ENCODE peak calls at places on chromosomes 13 and 19, in four cellular contexts. K, R, T and H are unnamed samples.
A peak's percentile ranks its signal among the peaks of the same experiment; 100 is the strongest.

GRCh38 chr13:99104396-99104795 is 96.3 kb upstream of the UBAC2 start:
- DNase-seq in K (no peak), T (no peak), R (no peak), H (no peak)

GRCh38 chr13:76879876-76880270 is 6.3 kb downstream of the KCTD12 start:
- DNase-seq in T (no peak), K (no peak), R (no peak), H (no peak)

GRCh38 chr19:4969772-4970531 is 1.0 kb downstream of the KDM4B start:
- DNase-seq in T (peak; percentile 30), K (no peak), R (no peak), H (peak; percentile 54)

GRCh38 chr19:38057954-38058690 is 151.1 kb downstream of the SIPA1L3 start:
- DNase-seq in K (no peak), R (no peak), T (no peak), H (peak; percentile 48)

GRCh38 chr13:72726721-72727416 is 560 bp downstream of the MZT1 start:
- DNase-seq in K (peak; percentile 39), R (peak; percentile 21), T (peak; percentile 10), H (peak; percentile 9)

GRCh38 chr13:111505175-111505777 is 184.8 kb downstream of the TEX29 start:
- DNase-seq in T (no peak), K (no peak), R (no peak), H (no peak)

GRCh38 chr19:42199440-42200115 is 17.9 kb downstream of the DEDD2 start:
- DNase-seq in K (peak; percentile 85), T (no peak), R (peak; percentile 26), H (peak; percentile 84)

GRCh38 chr13:66365101-66365500 is 865.0 kb downstream of the PCDH9 start:
- DNase-seq in R (no peak), T (no peak), K (no peak), H (no peak)

GRCh38 chr13:95568131-95568530 is 15.6 kb downstream of the CLDN10 start:
- DNase-seq in K (no peak), T (peak; percentile 17), R (no peak), H (no peak)

GRCh38 chr19:4639531-4640246 is 373 bp downstream of the TNFAIP8L1 start:
- DNase-seq in R (peak; percentile 37), K (no peak), T (no peak), H (no peak)

GRCh38 chr13:22187329-22187728 is 516.5 kb downstream of the FGF9 start:
- DNase-seq in T (no peak), K (no peak), R (no peak), H (no peak)

GRCh38 chr19:40791349-40791748 is 7.6 kb upstream of the EGLN2 start:
- DNase-seq in T (no peak), R (no peak), K (no peak), H (no peak)
- TF ChIP-seq CTCF in T (no peak), R (no peak), K (no peak), H (no peak)

DNA sequence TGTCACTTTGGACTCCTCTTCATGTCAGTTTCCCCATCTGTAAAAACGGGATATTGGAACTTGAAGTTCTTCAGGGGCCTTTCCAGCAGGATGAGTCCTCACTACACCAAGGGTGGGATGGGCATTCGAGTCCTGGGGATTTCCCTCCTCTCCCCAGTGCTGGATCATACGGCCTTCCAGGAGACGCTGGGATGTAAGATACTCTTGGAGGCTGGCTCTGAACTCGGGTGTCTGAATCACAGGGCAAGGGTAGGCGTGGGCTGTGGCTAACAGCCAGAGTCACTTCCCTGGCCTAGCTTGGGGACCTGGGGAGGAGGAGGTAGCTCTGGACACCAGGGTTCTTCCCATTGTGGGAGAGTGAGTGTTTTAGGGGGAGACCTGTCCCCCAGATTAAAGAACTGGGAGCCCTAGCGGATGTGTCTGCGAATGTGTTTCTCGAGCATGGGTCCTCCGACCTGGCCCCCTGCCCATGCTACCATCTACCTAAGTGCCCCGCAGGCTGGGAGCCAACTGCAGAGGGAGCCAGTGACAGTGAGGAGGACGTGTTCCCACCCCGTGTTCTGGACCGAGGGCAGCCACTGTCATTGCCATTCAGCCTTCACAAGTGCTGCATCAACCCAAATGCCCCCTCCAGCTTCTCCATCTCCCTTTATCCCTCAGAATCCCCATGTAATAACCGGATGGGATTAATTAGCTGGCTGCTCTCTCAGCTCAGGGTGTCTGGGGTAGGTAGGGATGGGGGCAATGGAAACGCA is 2.4 kb upstream of the CYTH2 start:
- DNase-seq in T (peak; percentile 68), R (no peak), K (no peak), H (peak; percentile 60)
- TF ChIP-seq CTCF in T (no peak), R (no peak), K (no peak), H (no peak)

DNA sequence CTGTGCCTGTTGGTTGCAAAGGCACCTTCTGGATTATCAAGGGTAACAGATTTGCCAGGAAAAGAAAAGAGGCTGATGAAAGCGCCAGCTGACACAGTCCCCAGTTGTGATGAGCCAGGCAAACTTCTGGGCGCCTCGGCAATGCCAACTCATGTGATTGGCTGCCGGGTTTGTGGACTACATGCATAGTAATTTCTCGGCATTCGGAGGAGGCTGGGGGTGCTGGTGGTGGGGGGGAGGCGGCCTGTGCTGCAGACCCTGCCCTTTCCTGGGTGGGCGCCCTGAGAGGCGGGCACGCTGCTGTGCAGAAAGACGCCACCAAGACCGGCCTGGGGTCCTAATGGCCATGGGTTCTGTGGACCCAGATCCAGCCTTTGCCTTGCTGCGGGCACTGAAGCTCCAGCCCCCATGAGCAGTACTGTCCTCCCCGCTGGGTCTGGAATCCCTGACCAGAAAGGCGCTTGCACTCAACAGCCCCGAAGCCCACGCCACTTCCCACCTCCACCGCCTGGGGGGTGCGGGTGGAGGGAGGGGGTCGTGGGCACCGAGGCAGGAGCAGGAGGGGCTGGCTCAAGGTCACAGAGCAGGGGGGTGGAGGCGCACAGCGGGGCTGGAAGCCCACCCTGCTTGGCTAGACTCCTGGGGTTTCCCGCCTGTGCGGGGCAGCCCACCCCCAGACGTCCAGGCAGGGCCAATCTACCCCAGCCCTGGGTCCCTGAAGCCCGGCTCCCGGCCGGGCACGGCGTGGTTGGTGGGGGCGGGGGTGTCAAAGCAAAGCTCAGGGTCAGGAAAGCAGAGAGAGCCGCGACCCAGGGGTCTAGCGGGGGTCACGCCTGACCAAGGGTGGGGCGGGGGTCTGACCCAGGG is 1.0 kb downstream of the DIRAS1 start:
- DNase-seq in K (no peak), T (peak; percentile 43), R (peak; percentile 60), H (no peak)
- TF ChIP-seq CTCF in K (no peak), T (peak; percentile 20), R (no peak), H (no peak)

DNA sequence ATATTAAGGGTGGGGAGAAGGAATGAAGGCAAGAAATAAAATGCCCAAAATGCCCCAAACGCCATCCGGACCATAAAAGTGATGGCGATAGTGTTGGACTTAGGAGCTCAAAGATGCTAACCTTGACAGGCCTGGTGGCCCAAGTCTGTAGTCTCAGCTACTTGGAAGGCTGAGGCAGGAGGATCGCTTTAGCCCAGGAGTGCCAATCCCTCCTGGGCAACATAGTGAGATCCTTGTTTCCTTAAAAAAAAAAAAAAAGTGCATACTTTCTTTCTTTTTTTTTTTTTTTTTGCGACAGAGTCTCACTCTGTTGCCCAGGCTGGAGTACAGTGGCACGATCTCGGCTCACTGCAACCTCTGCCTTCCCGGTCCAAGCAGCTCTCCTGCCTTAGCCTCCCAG is 32.0 kb upstream of the MRI1 start:
- DNase-seq in R (no peak), T (no peak), K (no peak), H (no peak)
- TF ChIP-seq CTCF in R (no peak), T (no peak), K (no peak), H (no peak)

DNA sequence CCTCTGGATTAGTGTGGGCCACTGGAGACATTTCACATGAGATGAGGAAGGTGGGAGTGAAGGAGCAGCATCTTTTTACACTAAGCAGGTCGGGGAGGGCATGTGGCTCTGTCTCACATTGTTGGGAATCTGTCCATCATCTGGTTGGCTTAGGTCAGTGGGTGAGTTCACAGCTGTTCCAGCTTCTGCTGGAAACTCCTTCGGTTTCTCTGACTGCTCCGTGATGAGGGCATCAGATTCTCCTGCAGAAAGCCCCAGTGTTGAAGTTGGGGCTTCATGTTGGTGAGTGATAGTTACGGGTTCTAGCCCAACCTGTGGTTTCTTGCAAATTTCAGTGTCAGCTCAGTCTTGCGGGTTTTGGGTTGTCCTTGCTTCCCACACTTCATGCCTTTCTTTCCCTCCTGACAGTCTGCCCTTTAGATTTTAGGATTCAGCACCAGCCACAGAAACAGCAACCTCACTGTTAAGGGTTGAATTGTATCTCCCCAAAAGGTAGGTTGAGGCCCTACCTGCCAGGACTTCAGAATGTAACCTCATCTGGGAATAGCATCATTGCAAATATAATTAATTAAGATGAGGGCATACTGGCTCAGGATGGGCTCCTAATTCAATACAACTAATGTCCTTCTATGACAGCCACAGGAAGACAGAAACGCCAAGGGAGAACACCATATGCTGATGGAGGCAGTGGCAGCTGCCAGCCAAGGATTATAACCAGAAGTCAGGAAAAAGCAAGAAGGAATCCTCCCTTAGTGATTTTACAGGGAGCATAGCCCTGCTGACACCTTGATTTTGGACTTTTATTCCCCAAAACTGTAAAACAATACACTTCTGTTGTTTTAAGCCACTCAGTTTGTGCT is 7.6 kb upstream of the ALOX5AP start:
- DNase-seq in R (no peak), T (no peak), K (no peak), H (no peak)
- TF ChIP-seq CTCF in R (no peak), T (no peak), K (no peak), H (no peak)

GRCh38 chr19:33220115-33220514 is 5.5 kb downstream of the SLC7A10 start:
- DNase-seq in K (no peak), T (no peak), R (no peak), H (no peak)
- TF ChIP-seq CTCF in K (no peak), T (no peak), R (no peak), H (no peak)